ENCODE peak calls at places on chromosomes 1 and 21, in five cellular contexts. C, G, T, Q and P are unnamed samples.

GRCh38 chr21:42360317-42360716 is 6.0 kb downstream of the TFF1 start:
- DNase-seq in C (no peak), G (no peak), T (peak), Q (peak), P (no peak)

GRCh38 chr1:2483970-2484369 is 7.9 kb downstream of the PLCH2 start:
- DNase-seq in C (no peak), G (no peak), T (no peak), Q (no peak), P (no peak)

GRCh38 chr1:206135248-206135647 is 18.1 kb upstream of the AVPR1B start:
- DNase-seq in C (no peak), G (no peak), T (no peak), Q (no peak), P (no peak)

GRCh38 chr1:43427941-43428340 is 25.8 kb downstream of the HYI start:
- DNase-seq in C (no peak), G (no peak), T (no peak), Q (no peak), P (no peak)

GRCh38 chr1:176541663-176542062 is 78.7 kb downstream of the PAPPA2 start:
- DNase-seq in C (peak), G (peak), T (no peak), Q (no peak), P (no peak)

GRCh38 chr1:208475951-208476824 is 232.0 kb upstream of the PLXNA2 start:
- DNase-seq in C (peak), G (no peak), T (no peak), Q (peak), P (peak)

GRCh38 chr1:61109910-61110309 is 27.5 kb downstream of the NFIA start:
- DNase-seq in C (no peak), G (no peak), T (no peak), Q (no peak), P (no peak)

GRCh38 chr1:196607940-196608339 is 300 bp downstream of the KCNT2 start:
- DNase-seq in C (no peak), G (no peak), T (no peak), Q (no peak), P (no peak)

GRCh38 chr1:54559111-54559548 is 11.1 kb downstream of the ACOT11 start:
- DNase-seq in C (no peak), G (no peak), T (peak), Q (no peak), P (no peak)

GRCh38 chr1:171581226-171581625 is 40.8 kb upstream of the MYOCOS start:
- DNase-seq in C (no peak), G (no peak), T (no peak), Q (no peak), P (no peak)

GRCh38 chr1:33137800-33138199 is 44.0 kb downstream of the TRIM62 start:
- DNase-seq in C (no peak), G (no peak), T (peak), Q (peak), P (peak)

GRCh38 chr1:40625476-40626382 is 39.8 kb downstream of the RIMS3 start:
- DNase-seq in C (peak), G (peak), T (no peak), Q (no peak), P (no peak)

GRCh38 chr1:202663141-202663540 is 47.1 kb downstream of the SYT2 start:
- DNase-seq in C (no peak), G (no peak), T (no peak), Q (no peak), P (no peak)

GRCh38 chr21:31877558-31877957 is 4.7 kb downstream of the HUNK start:
- DNase-seq in C (no peak), G (no peak), T (no peak), Q (no peak), P (no peak)

GRCh38 chr1:7224644-7225043 is 439.4 kb downstream of the CAMTA1 start:
- DNase-seq in C (peak), G (no peak), T (peak), Q (peak), P (peak)

GRCh38 chr1:199352351-199352750 is 675.2 kb upstream of the NR5A2 start:
- DNase-seq in C (no peak), G (no peak), T (no peak), Q (no peak), P (no peak)

GRCh38 chr1:174074757-174075156 is 52.6 kb upstream of the RC3H1 start:
- DNase-seq in C (peak), G (no peak), T (peak), Q (no peak), P (no peak)

GRCh38 chr1:34262023-34262422 is 85.3 kb downstream of the C1orf94 start:
- DNase-seq in C (no peak), G (no peak), T (no peak), Q (no peak), P (no peak)

GRCh38 chr1:86504130-86504479 is 35.4 kb downstream of the CLCA1 start:
- DNase-seq in C (no peak), G (no peak), T (peak), Q (peak), P (no peak)

GRCh38 chr21:21283810-21284209 is 285.6 kb downstream of the NCAM2 start:
- DNase-seq in C (no peak), G (no peak), T (no peak), Q (no peak), P (no peak)

GRCh38 chr1:42484382-42484781 is 21.3 kb downstream of the CCDC30 start:
- DNase-seq in C (peak), G (peak), T (no peak), Q (peak), P (no peak)

GRCh38 chr1:245880754-245881403 is 626.2 kb downstream of the SMYD3 start:
- DNase-seq in C (peak), G (peak), T (no peak), Q (no peak), P (no peak)

GRCh38 chr21:21146587-21147373 is 148.6 kb downstream of the NCAM2 start:
- DNase-seq in C (no peak), G (no peak), T (no peak), Q (no peak), P (no peak)

GRCh38 chr1:246333855-246334254 is 173.2 kb downstream of the SMYD3 start:
- DNase-seq in C (no peak), G (peak), T (no peak), Q (no peak), P (no peak)

GRCh38 chr1:66000033-66000637 is 207.4 kb downstream of the PDE4B start:
- DNase-seq in C (no peak), G (no peak), T (no peak), Q (no peak), P (no peak)

GRCh38 chr1:203581841-203582240 is 44.8 kb upstream of the ATP2B4 start:
- DNase-seq in C (no peak), G (no peak), T (no peak), Q (no peak), P (no peak)

GRCh38 chr1:97929874-97930465 is 9.1 kb upstream of the DPYD start:
- DNase-seq in C (no peak), G (no peak), T (no peak), Q (no peak), P (no peak)

GRCh38 chr1:239361403-239361802 is 25.0 kb upstream of the CHRM3 start:
- DNase-seq in C (peak), G (peak), T (no peak), Q (no peak), P (no peak)

GRCh38 chr1:97396463-97396862 is 524.4 kb downstream of the DPYD start:
- DNase-seq in C (peak), G (no peak), T (no peak), Q (no peak), P (no peak)

GRCh38 chr1:20250346-20250989 is 40.2 kb upstream of the VWA5B1 start:
- DNase-seq in C (peak), G (no peak), T (no peak), Q (no peak), P (no peak)

GRCh38 chr1:41719128-41719527 is 199.6 kb downstream of the HIVEP3 start:
- DNase-seq in C (no peak), G (no peak), T (no peak), Q (no peak), P (no peak)

GRCh38 chr1:12541274-12542137 is 76.5 kb downstream of the DHRS3 start:
- DNase-seq in C (no peak), G (peak), T (no peak), Q (peak), P (peak)

GRCh38 chr1:24351247-24351646 is 32.1 kb downstream of the GRHL3 start:
- DNase-seq in C (no peak), G (no peak), T (no peak), Q (no peak), P (no peak)

GRCh38 chr1:55696181-55696580 is 481.0 kb upstream of the USP24 start:
- DNase-seq in C (peak), G (peak), T (no peak), Q (no peak), P (no peak)

GRCh38 chr1:156458181-156458503 is 42.4 kb downstream of the MEF2D start:
- DNase-seq in C (peak), G (peak), T (no peak), Q (no peak), P (no peak)

GRCh38 chr1:215002471-215002870 is 80.1 kb upstream of the KCNK2 start:
- DNase-seq in C (peak), G (peak), T (no peak), Q (no peak), P (no peak)

GRCh38 chr1:233080286-233080685 is 129.9 kb downstream of the NTPCR start:
- DNase-seq in C (no peak), G (no peak), T (no peak), Q (no peak), P (no peak)

GRCh38 chr1:230204852-230205251 is 137.8 kb downstream of the GALNT2 start:
- DNase-seq in C (peak), G (no peak), T (no peak), Q (no peak), P (peak)

GRCh38 chr1:86704972-86705632 is 726 bp downstream of the SH3GLB1 start:
- DNase-seq in C (peak), G (peak), T (peak), Q (peak), P (peak)